ENCODE peak calls at places on chromosome 22, in five cellular contexts. W is Calu3, L is lower leg skin, T is adrenal gland, F is right lobe of liver. B is an unnamed sample.

GRCh38 chr22:27668828-27669797 is 132.4 kb downstream of the MN1 start:
- DNase-seq in W (peak), L (no peak), T (peak), F (no peak), B (peak)

GRCh38 chr22:44449061-44449682 is 48.9 kb downstream of the RTL6 start:
- DNase-seq in W (no peak), L (no peak), T (peak), F (no peak), B (peak)

GRCh38 chr22:44045171-44045570 is 21.1 kb downstream of the PARVB start:
- DNase-seq in W (no peak), L (no peak), T (no peak), F (no peak), B (no peak)

GRCh38 chr22:20027966-20028854 is 7.3 kb downstream of the TANGO2 start:
- DNase-seq in W (peak), L (no peak), T (no peak), F (no peak), B (no peak)

GRCh38 chr22:17980638-17981051 is 43.7 kb downstream of the MICAL3 start:
- DNase-seq in W (peak), L (peak), T (peak), F (no peak), B (no peak)

GRCh38 chr22:24819487-24819886 is 13.5 kb downstream of the SGSM1 start:
- DNase-seq in W (no peak), L (no peak), T (no peak), F (no peak), B (no peak)

GRCh38 chr22:31530816-31531180 is 34.5 kb downstream of the SFI1 start:
- DNase-seq in W (no peak), L (no peak), T (no peak), F (no peak), B (no peak)

GRCh38 chr22:50699754-50700386 is 27.2 kb downstream of the SHANK3 start:
- DNase-seq in W (no peak), L (no peak), T (no peak), F (peak), B (no peak)

GRCh38 chr22:43205748-43206514 is 19.0 kb upstream of the TTLL12 start:
- DNase-seq in W (no peak), L (no peak), T (no peak), F (no peak), B (no peak)

GRCh38 chr22:24186892-24187670 is 5.8 kb downstream of the SUSD2 start:
- DNase-seq in W (no peak), L (no peak), T (no peak), F (no peak), B (no peak)

GRCh38 chr22:19043111-19044085 is 78.8 kb downstream of the DGCR2 start:
- DNase-seq in W (no peak), L (no peak), T (peak), F (peak), B (no peak)

GRCh38 chr22:31957970-31958594 is 13.7 kb downstream of the YWHAH start:
- DNase-seq in W (no peak), L (no peak), T (no peak), F (no peak), B (no peak)

GRCh38 chr22:25966448-25966913 is 202.8 kb upstream of the SEZ6L start:
- DNase-seq in W (no peak), L (no peak), T (no peak), F (no peak), B (no peak)

GRCh38 chr22:27331526-27332281 is 469.9 kb downstream of the MN1 start:
- DNase-seq in W (peak), L (no peak), T (peak), F (peak), B (no peak)

GRCh38 chr22:25827415-25827814 is 85.4 kb downstream of the MYO18B start:
- DNase-seq in W (no peak), L (no peak), T (no peak), F (no peak), B (no peak)

GRCh38 chr22:24455751-24456426 is 28.5 kb downstream of the ADORA2A start:
- DNase-seq in W (no peak), L (no peak), T (peak), F (peak), B (no peak)

GRCh38 chr22:30826670-30827355 is 132.1 kb downstream of the OSBP2 start:
- DNase-seq in W (no peak), L (peak), T (no peak), F (no peak), B (no peak)

GRCh38 chr22:32674925-32675825 is 126.3 kb upstream of the TIMP3 start:
- DNase-seq in W (no peak), L (no peak), T (no peak), F (no peak), B (no peak)

GRCh38 chr22:44691796-44692661 is 10.0 kb upstream of the PRR5 start:
- DNase-seq in W (peak), L (no peak), T (no peak), F (no peak), B (no peak)

GRCh38 chr22:31230871-31231621 is 18.9 kb downstream of the LIMK2 start:
- DNase-seq in W (peak), L (peak), T (peak), F (peak), B (peak)

GRCh38 chr22:30226192-30226832 is 20.2 kb downstream of the LIF start:
- DNase-seq in W (peak), L (no peak), T (no peak), F (no peak), B (no peak)

GRCh38 chr22:29742319-29742718 is 22.5 kb downstream of the CABP7 start:
- DNase-seq in W (no peak), L (no peak), T (no peak), F (no peak), B (no peak)

GRCh38 chr22:26597480-26597879 is 7.5 kb upstream of the TPST2 start:
- DNase-seq in W (peak), L (no peak), T (no peak), F (no peak), B (no peak)

GRCh38 chr22:17423616-17424015 is 54.4 kb downstream of the CECR2 start:
- DNase-seq in W (no peak), L (no peak), T (no peak), F (no peak), B (no peak)

GRCh38 chr22:28711820-28712777 is 29.5 kb downstream of the CHEK2 start:
- DNase-seq in W (no peak), L (peak), T (peak), F (no peak), B (no peak)

GRCh38 chr22:33568934-33569496 is 351.3 kb downstream of the LARGE1 start:
- DNase-seq in W (no peak), L (no peak), T (no peak), F (no peak), B (no peak)

GRCh38 chr22:35839811-35840739 is 122.4 kb downstream of the APOL5 start:
- DNase-seq in W (peak), L (peak), T (peak), F (peak), B (no peak)

GRCh38 chr22:30416843-30417242 is 8.7 kb upstream of the MTFP1 start:
- DNase-seq in W (no peak), L (no peak), T (no peak), F (no peak), B (no peak)

GRCh38 chr22:24413726-24414385 is 13.5 kb upstream of the ADORA2A start:
- DNase-seq in W (no peak), L (no peak), T (no peak), F (peak), B (peak)

GRCh38 chr22:33557836-33558235 is 362.4 kb downstream of the LARGE1 start:
- DNase-seq in W (no peak), L (no peak), T (no peak), F (no peak), B (no peak)

GRCh38 chr22:30572840-30573593 is 1.4 kb downstream of the GAL3ST1 start:
- DNase-seq in W (peak), L (no peak), T (no peak), F (no peak), B (no peak)

GRCh38 chr22:28043269-28043668 is 124.2 kb upstream of the PITPNB start:
- DNase-seq in W (no peak), L (no peak), T (no peak), F (no peak), B (no peak)

GRCh38 chr22:32904044-32904443 is 102.5 kb downstream of the TIMP3 start:
- DNase-seq in W (peak), L (no peak), T (peak), F (no peak), B (no peak)

GRCh38 chr22:35330258-35330861 is 30.7 kb downstream of the TOM1 start:
- DNase-seq in W (no peak), L (peak), T (peak), F (peak), B (peak)

GRCh38 chr22:32478994-32479393 is 4.4 kb downstream of the FBXO7 start:
- DNase-seq in W (no peak), L (no peak), T (peak), F (no peak), B (no peak)

GRCh38 chr22:17114173-17114957 is 6.8 kb downstream of the TMEM121B start:
- DNase-seq in W (no peak), L (no peak), T (no peak), F (no peak), B (no peak)

GRCh38 chr22:26785942-26786341 is 128.6 kb downstream of the MIAT start:
- DNase-seq in W (no peak), L (no peak), T (no peak), F (no peak), B (no peak)

GRCh38 chr22:29096736-29097669 is 24.2 kb downstream of the KREMEN1 start:
- DNase-seq in W (no peak), L (no peak), T (no peak), F (no peak), B (no peak)

GRCh38 chr22:22682807-22683667 is 38.6 kb downstream of the GGTLC2 start:
- DNase-seq in W (no peak), L (no peak), T (no peak), F (no peak), B (no peak)

GRCh38 chr22:22685586-22685985 is 41.2 kb downstream of the GGTLC2 start:
- DNase-seq in W (no peak), L (no peak), T (no peak), F (no peak), B (no peak)

GRCh38 chr22:22682196-22682595 is 37.8 kb downstream of the GGTLC2 start:
- DNase-seq in W (no peak), L (no peak), T (no peak), F (no peak), B (no peak)

GRCh38 chr22:22683668-22684361 is 39.4 kb downstream of the GGTLC2 start:
- DNase-seq in W (no peak), L (no peak), T (no peak), F (no peak), B (no peak)

DNA sequence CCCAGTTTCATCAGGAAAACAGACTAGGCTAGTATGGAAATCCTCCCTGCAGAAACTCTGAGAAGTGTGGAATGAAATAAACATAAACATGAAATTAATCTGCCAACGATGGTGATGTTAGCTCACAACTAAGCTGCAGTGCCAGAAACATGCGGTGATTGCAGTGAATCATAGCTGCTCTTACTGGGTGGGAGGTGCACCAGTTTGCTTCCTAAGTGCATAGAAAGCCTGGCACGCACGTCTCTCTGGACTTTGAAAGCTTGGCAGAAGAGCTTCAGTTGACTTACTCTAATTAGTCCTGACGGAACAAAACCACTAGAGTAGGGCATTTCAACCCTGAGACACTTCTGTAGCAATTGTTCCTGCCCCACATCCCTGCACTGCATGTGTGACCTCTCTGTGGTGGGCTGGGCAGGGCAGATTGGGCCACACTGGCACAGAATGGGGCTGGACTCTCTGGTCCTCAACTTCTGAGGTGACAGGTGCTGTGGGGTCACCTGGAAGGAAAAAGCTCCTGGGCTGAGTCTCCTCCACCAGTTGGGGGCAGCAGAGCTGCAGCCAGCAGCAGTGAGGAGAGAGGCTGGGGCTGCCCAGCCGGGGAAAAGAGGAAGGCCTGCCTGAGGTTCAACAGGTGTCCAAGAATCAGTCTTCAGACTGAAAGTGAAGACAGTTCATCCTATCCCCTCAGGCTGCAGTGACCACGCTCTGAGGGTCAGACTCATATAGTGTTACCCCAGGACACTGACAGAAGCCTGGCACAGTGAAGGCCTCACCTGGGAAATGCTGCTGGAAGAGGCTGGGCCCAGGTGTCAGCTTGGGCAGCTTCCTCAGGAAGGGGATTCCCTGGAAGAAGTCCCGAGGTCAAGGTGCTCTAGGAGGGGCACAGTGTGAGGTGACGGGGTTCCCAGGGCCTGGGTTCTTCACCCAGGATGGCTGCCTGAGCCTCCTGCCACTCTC is 40.5 kb downstream of the GGTLC2 start:
- DNase-seq in W (peak), L (no peak), T (no peak), F (peak), B (no peak)
- TF ChIP-seq CTCF in W (peak), L (no peak), T (no peak), F (peak), B (peak)

GRCh38 chr22:21098099-21098671 is 52.4 kb downstream of the LRRC74B start:
- DNase-seq in W (no peak), L (no peak), T (no peak), F (no peak), B (no peak)
- TF ChIP-seq CTCF in W (peak), L (no peak), T (no peak), F (no peak), B (no peak)

GRCh38 chr22:39308614-39309363 is 10.6 kb downstream of the RPL3 start:
- DNase-seq in W (peak), L (peak), T (peak), F (no peak), B (peak)
- TF ChIP-seq CTCF in W (no peak), L (no peak), T (peak), F (no peak), B (no peak)

GRCh38 chr22:45757936-45758335 is 86.3 kb downstream of the ATXN10 start:
- DNase-seq in W (no peak), L (no peak), T (no peak), F (no peak), B (no peak)

GRCh38 chr22:45758603-45759002 is 87.0 kb downstream of the ATXN10 start:
- DNase-seq in W (no peak), L (no peak), T (no peak), F (no peak), B (no peak)

GRCh38 chr22:45754822-45755221 is 83.2 kb downstream of the ATXN10 start:
- DNase-seq in W (no peak), L (no peak), T (no peak), F (no peak), B (no peak)

GRCh38 chr22:45756558-45756957 is 84.9 kb downstream of the ATXN10 start:
- DNase-seq in W (no peak), L (no peak), T (no peak), F (no peak), B (no peak)

DNA sequence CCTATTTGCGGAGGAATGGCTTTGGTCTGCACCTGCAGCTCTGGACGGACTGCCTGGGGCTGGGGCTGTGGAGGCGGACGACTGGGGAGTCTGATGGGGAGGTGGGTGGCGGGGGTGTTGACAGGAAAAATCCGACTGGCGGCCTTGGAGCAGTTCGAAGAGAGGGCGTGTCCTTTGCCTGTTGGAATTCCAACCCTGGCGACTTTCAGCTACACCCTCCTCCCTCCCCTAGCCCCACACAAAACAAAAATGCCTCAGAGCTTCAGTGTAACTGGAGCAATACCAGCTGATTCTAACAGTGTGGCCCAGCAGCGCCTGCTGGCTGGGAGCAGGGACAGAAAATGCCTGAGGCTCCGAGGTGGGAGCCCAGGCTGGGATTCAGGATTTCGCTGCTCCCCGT is 85.4 kb downstream of the ATXN10 start:
- DNase-seq in W (no peak), L (no peak), T (peak), F (no peak), B (no peak)
- TF ChIP-seq CTCF in W (no peak), L (no peak), T (peak), F (no peak), B (no peak)

DNA sequence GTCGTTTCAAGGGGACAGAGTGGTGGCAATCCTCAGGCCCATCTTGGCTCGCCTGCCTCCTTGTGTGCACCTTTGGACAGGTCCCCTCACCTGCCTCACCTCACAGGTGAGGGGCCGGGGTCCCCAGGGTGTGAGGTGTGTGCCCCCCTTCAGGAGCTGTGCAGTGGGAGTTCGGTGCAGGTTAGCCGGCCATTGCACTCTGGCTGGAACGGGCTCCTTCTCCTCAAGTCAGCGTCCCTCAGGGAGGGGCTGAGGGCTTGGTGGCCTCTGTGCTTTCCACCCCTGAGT is 269.1 kb downstream of the TBC1D22A start:
- DNase-seq in W (no peak), L (no peak), T (no peak), F (no peak), B (no peak)
- TF ChIP-seq CTCF in W (no peak), L (no peak), T (no peak), F (no peak), B (no peak)

GRCh38 chr22:49550766-49551362 is 276.8 kb downstream of the BRD1 start:
- DNase-seq in W (peak), L (no peak), T (peak), F (no peak), B (no peak)
- TF ChIP-seq CTCF in W (peak), L (no peak), T (no peak), F (no peak), B (no peak)

DNA sequence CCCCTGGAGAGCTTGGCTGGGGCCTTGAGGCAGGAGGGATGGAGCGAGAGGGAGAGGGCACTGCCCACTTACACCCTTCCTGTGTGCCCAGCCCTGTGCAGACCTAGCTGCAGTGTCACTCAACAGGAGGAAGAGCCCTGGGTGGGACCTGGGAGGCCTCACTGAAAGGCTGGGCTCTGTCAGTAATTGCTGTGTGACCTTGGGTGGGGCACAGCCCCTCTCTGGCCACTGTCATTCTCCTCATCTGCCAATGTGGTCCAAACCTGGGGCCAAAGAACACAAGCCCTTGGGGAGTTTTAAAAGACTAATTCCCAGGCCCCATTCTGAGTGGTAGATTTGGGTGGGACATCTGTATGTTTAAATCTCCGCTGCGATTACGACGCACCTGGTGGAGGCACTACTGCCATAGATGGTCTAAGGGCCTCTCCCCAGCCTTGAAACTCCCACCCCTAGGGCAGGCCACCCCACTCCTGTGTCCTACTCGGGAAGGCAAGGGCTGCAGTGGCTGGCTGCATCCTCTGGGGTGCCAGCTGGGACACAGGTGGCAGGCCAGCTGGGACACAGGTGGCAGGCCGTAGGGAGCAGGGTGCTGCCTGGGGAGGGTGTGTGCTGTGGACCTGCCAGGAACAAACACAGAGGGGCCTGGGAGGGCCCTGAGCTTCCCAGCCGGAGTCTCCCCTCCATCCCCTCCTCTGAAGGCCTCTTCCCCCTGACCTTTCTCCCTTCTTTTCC is 12.3 kb upstream of the SOX10 start:
- DNase-seq in W (peak), L (no peak), T (no peak), F (no peak), B (no peak)
- TF ChIP-seq CTCF in W (no peak), L (no peak), T (no peak), F (no peak), B (no peak)

GRCh38 chr22:39927544-39927943 is 26.7 kb downstream of the GRAP2 start:
- DNase-seq in W (no peak), L (no peak), T (no peak), F (no peak), B (no peak)
- TF ChIP-seq CTCF in W (peak), L (no peak), T (no peak), F (no peak), B (no peak)

DNA sequence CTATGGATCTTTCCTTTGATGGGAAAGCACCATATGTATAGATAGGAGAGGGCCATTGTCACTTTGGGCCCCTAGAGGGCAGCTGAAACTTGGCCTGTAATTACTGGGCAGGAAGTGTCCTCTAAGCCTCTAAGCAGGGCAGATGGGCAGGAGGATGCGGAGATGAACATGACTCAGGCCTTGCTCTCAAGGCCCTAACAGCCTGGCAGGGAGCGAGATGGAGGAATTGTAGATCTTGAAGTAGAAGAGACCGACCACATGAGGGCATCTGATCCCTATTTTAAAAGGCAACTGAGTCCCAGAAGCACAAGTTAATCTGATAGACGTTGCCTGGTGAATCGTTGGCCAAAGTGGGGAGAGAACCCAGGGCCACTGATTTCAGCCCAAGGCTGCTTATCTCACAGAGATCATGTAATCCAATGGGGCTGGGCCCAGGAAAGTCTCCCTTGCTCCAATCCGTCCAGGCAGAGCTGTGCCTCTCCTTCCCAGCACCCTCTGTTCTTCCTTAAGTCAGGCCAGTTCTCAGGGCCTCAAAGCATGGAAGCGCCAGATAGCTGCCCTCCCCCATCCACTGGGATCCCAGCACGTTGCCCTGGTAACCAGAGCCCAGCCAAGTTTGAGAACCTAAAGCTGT is 2.5 kb upstream of the SEPTIN3 start:
- DNase-seq in W (peak), L (peak), T (peak), F (no peak), B (peak)
- TF ChIP-seq CTCF in W (no peak), L (no peak), T (peak), F (peak), B (peak)